ENCODE peak calls at places on chromosome 3, in six cellular contexts. I is activated effector memory CD4-positive, alpha-beta T cell treated with anti-CD3 and anti-CD28 coated beads, Interleukin-2, amount 50 U/mL, for 16 hours; T is amniotic epithelial cell; H is ureter; U is A549; W is stimulated activated CD4-positive, alpha-beta T cell treated with anti-CD3 and anti-CD28 coated beads, Interleukin-15, amount 100 ng/mL, for 24 hours. Z is an unnamed sample.

GRCh38 chr3:32238027-32238815 is at the start of gene CMTM8:
- DNase-seq in I (peak), T (peak), H (peak), U (peak), W (peak), Z (no peak)

GRCh38 chr3:179981646-179982045 is 55.1 kb downstream of the PEX5L start:
- DNase-seq in I (no peak), T (no peak), H (no peak), U (no peak), W (no peak), Z (no peak)

GRCh38 chr3:39005295-39005694 is 46.4 kb downstream of the SCN11A start:
- DNase-seq in I (no peak), T (no peak), H (no peak), U (no peak), W (no peak), Z (no peak)

GRCh38 chr3:40255532-40255931 is 54.0 kb upstream of the EIF1B start:
- DNase-seq in I (no peak), T (no peak), H (no peak), U (no peak), W (no peak), Z (no peak)

GRCh38 chr3:42572278-42572677 is 9.5 kb downstream of the SEC22C start:
- DNase-seq in I (peak), T (peak), H (no peak), U (peak), W (peak), Z (no peak)

GRCh38 chr3:56758539-56758981 is 43.2 kb downstream of the ARHGEF3 start:
- DNase-seq in I (peak), T (peak), H (peak), U (peak), W (peak), Z (no peak)

GRCh38 chr3:13148561-13149330 is 75.5 kb upstream of the IQSEC1 start:
- DNase-seq in I (no peak), T (no peak), H (no peak), U (no peak), W (no peak), Z (no peak)

GRCh38 chr3:182970811-182971418 is 9.4 kb downstream of the DCUN1D1 start:
- DNase-seq in I (no peak), T (no peak), H (no peak), U (no peak), W (no peak), Z (no peak)

GRCh38 chr3:115974940-115975339 is 351.6 kb downstream of the GAP43 start:
- DNase-seq in I (no peak), T (no peak), H (no peak), U (no peak), W (no peak), Z (no peak)

GRCh38 chr3:185460719-185461350 is 38.0 kb downstream of the TMEM41A start:
- DNase-seq in I (no peak), T (peak), H (no peak), U (peak), W (no peak), Z (no peak)

GRCh38 chr3:134419214-134419965 is 45.1 kb upstream of the AMOTL2 start:
- DNase-seq in I (no peak), T (no peak), H (no peak), U (no peak), W (no peak), Z (no peak)

GRCh38 chr3:16478516-16478915 is 35.0 kb downstream of the RFTN1 start:
- DNase-seq in I (no peak), T (peak), H (no peak), U (no peak), W (no peak), Z (no peak)

GRCh38 chr3:190427108-190427507 is 22.6 kb downstream of the TMEM207 start:
- DNase-seq in I (no peak), T (no peak), H (no peak), U (no peak), W (no peak), Z (no peak)

GRCh38 chr3:124837730-124838186 is 49.4 kb downstream of the ITGB5 start:
- DNase-seq in I (no peak), T (peak), H (peak), U (peak), W (no peak), Z (no peak)

GRCh38 chr3:72818915-72819314 is 29.3 kb downstream of the SHQ1 start:
- DNase-seq in I (no peak), T (peak), H (no peak), U (no peak), W (peak), Z (no peak)

GRCh38 chr3:149026718-149027117 is 35.4 kb downstream of the GYG1 start:
- DNase-seq in I (no peak), T (no peak), H (no peak), U (no peak), W (no peak), Z (no peak)

GRCh38 chr3:27721717-27722564 is at the start of gene EOMES:
- DNase-seq in I (peak), T (peak), H (no peak), U (peak), W (peak), Z (no peak)

GRCh38 chr3:155744091-155744625 is 713 bp downstream of the PLCH1 start:
- DNase-seq in I (peak), T (no peak), H (peak), U (peak), W (peak), Z (peak)

GRCh38 chr3:30646181-30646876 is 39.9 kb downstream of the TGFBR2 start:
- DNase-seq in I (no peak), T (peak), H (no peak), U (no peak), W (no peak), Z (no peak)

GRCh38 chr3:64225695-64226499 is 631 bp upstream of the PRICKLE2 start:
- DNase-seq in I (no peak), T (no peak), H (no peak), U (no peak), W (no peak), Z (no peak)

Z was measured in head of caudate nucleus.